ENCODE peak calls at places on chromosomes 7 and 10, in seven cellular contexts. S is CD14-positive monocyte, P is fibroblast of pulmonary artery, T is neural crest cell, L is thoracic aorta, B is prostate gland, H is GM13976. Q is an unnamed sample.

GRCh38 chr7:140033779-140034363 is 28.9 kb downstream of the PARP12 start:
- DNase-seq in L (no peak), H (no peak), P (no peak), S (no peak), B (no peak), T (no peak), Q (no peak)

GRCh38 chr10:35657621-35658020 is 15.5 kb upstream of the FZD8 start:
- DNase-seq in P (no peak), B (no peak), T (no peak), S (no peak), L (no peak), H (no peak), Q (no peak)

GRCh38 chr10:84469470-84469869 is 141.1 kb downstream of the CCSER2 start:
- DNase-seq in T (no peak), B (no peak), H (no peak), S (no peak), P (no peak), L (no peak), Q (no peak)

GRCh38 chr10:128497660-128498377 is 371.6 kb upstream of the MKI67 start:
- DNase-seq in S (no peak), T (no peak), H (no peak), B (no peak), L (no peak), P (no peak), Q (no peak)

GRCh38 chr7:17408245-17408903 is 109.9 kb downstream of the AHR start:
- DNase-seq in S (peak), B (no peak), P (peak), L (peak), T (no peak), H (no peak), Q (no peak)

GRCh38 chr7:21960922-21961321 is 15.2 kb upstream of the CDCA7L start:
- DNase-seq in H (no peak), B (no peak), L (no peak), T (no peak), S (no peak), P (peak), Q (no peak)

GRCh38 chr7:11469028-11469718 is 362.8 kb downstream of the THSD7A start:
- DNase-seq in B (no peak), P (peak), S (no peak), L (no peak), T (no peak), H (no peak), Q (no peak)

GRCh38 chr10:91700788-91701444 is 68.0 kb upstream of the PPP1R3C start:
- DNase-seq in H (no peak), T (no peak), B (no peak), L (no peak), S (no peak), P (peak), Q (no peak)

GRCh38 chr7:116218051-116218645 is 7.8 kb downstream of the TES start:
- DNase-seq in P (peak), T (no peak), H (no peak), B (no peak), S (no peak), L (no peak), Q (no peak)

GRCh38 chr10:36779238-36779846 is 346.1 kb upstream of the ANKRD30A start:
- DNase-seq in H (no peak), L (no peak), S (no peak), B (no peak), P (peak), T (peak), Q (no peak)

GRCh38 chr7:105489409-105489808 is 32.7 kb downstream of the PUS7 start:
- DNase-seq in S (no peak), L (no peak), B (no peak), H (no peak), P (no peak), T (no peak), Q (no peak)

GRCh38 chr7:28298870-28299484 is 113.3 kb upstream of the CREB5 start:
- DNase-seq in B (peak), L (no peak), P (peak), T (peak), H (no peak), S (no peak), Q (no peak)
- TF ChIP-seq CTCF in B (peak), L (peak), P (peak), T (peak), H (no peak), S (peak), Q (peak)

GRCh38 chr7:45574521-45575500 is 643 bp downstream of the ADCY1 start:
- DNase-seq in T (peak), S (no peak), P (peak), B (no peak), H (peak), L (no peak), Q (peak)
- TF ChIP-seq CTCF in T (peak), S (no peak), P (no peak), B (no peak), H (no peak), L (no peak), Q (peak)

DNA sequence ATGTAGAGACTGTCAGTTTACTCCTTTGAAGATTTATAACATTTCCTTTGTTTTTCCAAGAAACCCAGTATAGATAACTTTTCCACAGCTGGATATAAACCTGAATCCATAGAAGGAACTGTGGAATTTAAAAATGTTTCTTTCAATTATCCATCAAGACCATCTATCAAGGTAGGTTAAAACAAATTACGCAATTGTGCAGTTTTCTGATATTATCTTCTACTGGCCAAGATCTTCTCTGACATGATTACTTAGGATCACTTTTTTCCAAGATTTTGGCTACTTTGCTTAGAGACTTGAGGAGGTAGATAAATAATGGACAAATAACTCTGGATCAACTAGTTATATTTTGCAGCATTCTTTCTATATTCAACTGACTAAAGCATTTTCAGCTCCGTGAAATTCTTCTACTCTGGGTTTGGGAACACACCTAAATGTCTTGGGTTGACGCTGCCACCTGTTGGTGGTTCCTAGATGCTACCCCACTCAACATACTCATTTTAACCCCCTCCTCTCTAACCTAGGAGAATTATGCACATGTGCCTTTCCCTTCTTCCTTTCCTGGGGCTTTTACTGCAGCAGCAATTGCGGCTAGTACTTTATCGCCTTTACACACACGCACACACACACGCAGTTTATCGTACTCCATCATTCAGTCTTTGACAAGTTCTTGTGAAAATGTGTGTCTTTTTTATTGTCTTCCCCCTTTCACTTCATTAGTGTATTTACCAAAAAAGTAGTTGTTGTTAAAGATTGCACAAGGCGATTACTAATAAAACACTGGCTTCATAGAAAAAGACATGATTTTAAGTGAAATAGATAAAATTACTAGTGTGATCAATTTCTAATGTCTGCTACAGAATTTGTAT is 32.7 kb downstream of the ABCB5 start:
- DNase-seq in S (no peak), B (no peak), P (peak), L (no peak), T (peak), H (no peak), Q (no peak)
- TF ChIP-seq CTCF in S (no peak), B (peak), P (peak), L (no peak), T (peak), H (no peak), Q (peak)

GRCh38 chr7:6028563-6028962 is 2.6 kb upstream of the ANKRD61 start:
- DNase-seq in H (no peak), L (no peak), P (no peak), B (peak), S (no peak), T (no peak), Q (no peak)

GRCh38 chr7:6023974-6024435 is 7.2 kb upstream of the ANKRD61 start:
- DNase-seq in H (no peak), P (no peak), B (no peak), T (no peak), L (no peak), S (no peak), Q (no peak)

GRCh38 chr7:6027806-6028365 is 3.3 kb upstream of the ANKRD61 start:
- DNase-seq in B (no peak), T (no peak), S (no peak), H (no peak), P (no peak), L (no peak), Q (no peak)

GRCh38 chr7:6026917-6027316 is 4.3 kb upstream of the ANKRD61 start:
- DNase-seq in L (no peak), H (peak), T (no peak), S (no peak), B (no peak), P (no peak), Q (peak)

GRCh38 chr7:6026011-6026819 is 5.0 kb upstream of the ANKRD61 start:
- DNase-seq in P (peak), L (peak), B (peak), T (peak), H (peak), S (peak), Q (peak)
- TF ChIP-seq CTCF in P (peak), L (no peak), B (peak), T (peak), H (no peak), S (peak), Q (peak)

DNA sequence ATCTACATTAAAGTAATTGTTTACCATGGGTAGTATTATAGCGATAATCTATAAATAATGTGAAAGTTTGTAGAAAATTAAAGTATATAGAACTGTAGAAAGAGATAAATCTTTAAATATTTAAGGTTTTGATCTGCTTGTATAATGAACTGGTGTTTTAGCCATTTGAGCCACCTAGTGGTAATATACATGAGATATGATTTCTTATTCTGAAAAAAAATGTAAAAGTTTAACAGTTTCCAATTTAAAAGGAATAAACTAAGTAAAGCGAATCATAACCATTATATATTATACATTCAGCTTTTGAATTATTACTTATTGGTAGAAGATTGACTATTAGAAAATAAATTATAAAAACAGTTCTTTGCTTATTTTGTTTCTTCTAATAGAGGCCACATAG is 91.2 kb downstream of the OTUD1 start:
- DNase-seq in L (no peak), P (peak), B (no peak), T (no peak), H (no peak), S (no peak), Q (no peak)
- TF ChIP-seq CTCF in L (peak), P (peak), B (no peak), T (peak), H (no peak), S (peak), Q (peak)

Q was measured in GM13977.